ENCODE peak calls at places on chromosomes 13 and 19, in ten cellular contexts. D is choroid plexus epithelial cell, G is kidney, U is A673, N is fibroblast of mammary gland, V is OCI-LY7, T is fibroblast of the aortic adventitia, X is cardiac muscle cell, E is nephron progenitor cell, A is esophagus squamous epithelium. R is an unnamed sample.

GRCh38 chr13:88895261-88895941 is 1224.2 kb downstream of the SLITRK5 start:
- DNase-seq in D (no peak), G (no peak), U (no peak), N (no peak), V (no peak), T (no peak), X (no peak), E (no peak), A (no peak), R (no peak)

GRCh38 chr19:50233308-50233910 is 30.0 kb downstream of the MYH14 start:
- DNase-seq in D (no peak), G (no peak), U (no peak), N (peak; percentile 21), V (no peak), T (no peak), X (no peak), E (no peak), A (no peak), R (no peak)

GRCh38 chr13:101579291-101579802 is 126.9 kb downstream of the ITGBL1 start:
- DNase-seq in D (peak; percentile 78), G (no peak), U (peak; percentile 71), N (peak; percentile 43), V (no peak), T (peak; percentile 65), X (peak; percentile 18), E (no peak), A (no peak), R (no peak)

GRCh38 chr13:36207672-36208071 is 6.7 kb downstream of the SOHLH2 start:
- DNase-seq in D (no peak), G (no peak), U (no peak), N (peak; percentile 16), V (no peak), T (peak; percentile 11), X (no peak), E (no peak), A (no peak), R (no peak)

GRCh38 chr19:11574689-11575088 is 2.8 kb downstream of the ACP5 start:
- DNase-seq in D (no peak), G (no peak), U (no peak), N (no peak), V (no peak), T (no peak), X (no peak), E (no peak), A (no peak), R (no peak)

GRCh38 chr19:55418185-55418584 is 10.6 kb upstream of the UBE2S start:
- DNase-seq in D (peak; percentile 92), G (no peak), U (peak; percentile 87), N (peak; percentile 85), V (peak; percentile 76), T (peak; percentile 90), X (peak; percentile 85), E (peak; percentile 62), A (no peak), R (no peak)

GRCh38 chr13:79679334-79679733 is 198.4 kb downstream of the NDFIP2 start:
- DNase-seq in D (peak; percentile 88), G (no peak), U (peak; percentile 80), N (peak; percentile 83), V (peak; percentile 59), T (peak; percentile 85), X (peak; percentile 92), E (peak; percentile 79), A (no peak), R (peak; percentile 94)

GRCh38 chr13:92317066-92317465 is 909.5 kb upstream of the GPC6 start:
- DNase-seq in D (peak; percentile 63), G (no peak), U (no peak), N (peak; percentile 45), V (no peak), T (peak; percentile 54), X (no peak), E (no peak), A (no peak), R (no peak)

GRCh38 chr19:49151339-49152217 is 3.6 kb downstream of the HRC start:
- DNase-seq in D (peak; percentile 58), G (peak; percentile 92), U (peak; percentile 94), N (peak; percentile 23), V (peak; percentile 76), T (peak; percentile 28), X (peak; percentile 79), E (peak; percentile 75), A (no peak), R (peak; percentile 97)

GRCh38 chr19:7524523-7524922 is 2.1 kb downstream of the MCOLN1 start:
- DNase-seq in D (no peak), G (no peak), U (no peak), N (no peak), V (no peak), T (no peak), X (no peak), E (no peak), A (no peak), R (no peak)

GRCh38 chr19:7521551-7522071 is 813 bp upstream of the MCOLN1 start:
- DNase-seq in D (no peak), G (no peak), U (no peak), N (no peak), V (no peak), T (no peak), X (no peak), E (no peak), A (no peak), R (no peak)

GRCh38 chr19:7524992-7525739 is 2.7 kb downstream of the MCOLN1 start:
- DNase-seq in D (no peak), G (peak; percentile 63), U (no peak), N (no peak), V (no peak), T (no peak), X (no peak), E (no peak), A (no peak), R (no peak)

GRCh38 chr19:7522072-7522922 is at the start of gene MCOLN1:
- DNase-seq in D (peak; percentile 98), G (peak; percentile 100), U (peak; percentile 98), N (peak; percentile 94), V (peak; percentile 99), T (peak; percentile 95), X (peak; percentile 100), E (peak; percentile 100), A (peak; percentile 94), R (peak; percentile 100)

DNA sequence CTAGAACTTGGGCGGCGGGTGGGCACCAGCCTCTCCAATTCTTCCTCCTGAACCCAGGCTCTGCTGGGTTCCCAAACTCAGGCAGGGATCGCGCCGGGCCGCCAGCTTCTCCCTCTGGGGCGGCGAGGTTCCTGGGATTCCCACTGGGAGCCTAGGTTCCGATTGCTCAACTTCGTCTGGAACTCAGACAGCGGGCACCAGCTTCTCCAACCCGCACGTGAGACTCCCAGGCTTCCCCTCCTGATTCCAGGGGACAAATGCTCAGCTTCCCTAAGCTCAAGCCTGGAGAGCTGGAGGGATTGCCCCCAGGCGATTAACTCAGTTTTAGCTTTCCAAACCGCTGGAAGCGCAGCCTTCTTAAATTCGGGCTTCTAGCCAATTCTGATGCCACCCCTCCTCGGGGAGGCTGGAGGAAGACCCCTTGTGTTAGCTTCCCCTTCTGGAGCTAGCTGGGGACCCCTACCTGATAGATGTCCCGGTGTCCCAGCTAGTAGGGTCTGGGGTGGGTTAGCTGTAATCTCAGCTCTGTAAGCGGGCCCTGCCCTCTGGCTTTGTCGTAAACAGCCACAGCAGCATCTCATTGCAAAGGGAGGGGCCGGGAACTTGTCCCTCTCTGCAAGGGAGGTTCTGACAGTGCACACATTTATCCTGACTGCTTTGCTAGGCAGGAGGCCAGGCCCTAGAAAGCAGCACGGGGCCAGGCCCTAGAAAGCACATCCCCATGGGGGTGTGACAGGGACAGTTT is 671 bp downstream of the MCOLN1 start:
- DNase-seq in D (no peak), G (peak; percentile 78), U (no peak), N (peak; percentile 20), V (no peak), T (peak; percentile 36), X (no peak), E (no peak), A (no peak), R (peak; percentile 92)
- TF ChIP-seq CTCF in D (no peak), G (no peak), U (no peak), N (no peak), V (no peak), T (no peak), X (no peak), E (no peak), A (no peak), R (no peak)

DNA sequence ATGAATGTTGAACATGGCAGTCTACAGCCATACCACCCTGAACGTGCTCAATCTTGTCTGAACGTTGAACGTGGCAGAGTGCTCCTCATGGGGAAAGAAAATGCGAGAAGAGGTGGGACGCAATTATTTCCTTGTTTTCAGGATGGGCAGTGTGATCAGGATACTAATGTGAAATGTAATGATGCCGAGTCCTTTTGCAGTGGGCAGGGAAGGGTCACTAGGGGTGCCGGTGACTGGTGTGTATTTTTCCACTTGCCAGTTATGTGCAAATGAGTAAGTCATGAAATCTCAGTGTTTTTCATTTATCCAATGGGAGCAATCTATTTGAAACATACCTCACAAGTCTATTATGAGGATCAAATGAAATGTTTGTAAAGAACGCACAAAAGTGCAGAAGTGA is 84.8 kb downstream of the LNX2 start:
- DNase-seq in D (no peak), G (no peak), U (no peak), N (no peak), V (no peak), T (no peak), X (no peak), E (no peak), A (no peak), R (no peak)
- TF ChIP-seq CTCF in D (no peak), G (no peak), U (no peak), N (no peak), V (no peak), T (no peak), X (no peak), E (no peak), A (no peak), R (no peak)

GRCh38 chr13:77337159-77337558 is 10.3 kb upstream of the MYCBP2 start:
- DNase-seq in D (no peak), G (no peak), U (no peak), N (no peak), V (peak; percentile 22), T (no peak), X (no peak), E (no peak), A (no peak), R (no peak)
- TF ChIP-seq CTCF in D (no peak), G (no peak), U (no peak), N (no peak), V (no peak), T (no peak), X (no peak), E (no peak), A (no peak), R (no peak)

DNA sequence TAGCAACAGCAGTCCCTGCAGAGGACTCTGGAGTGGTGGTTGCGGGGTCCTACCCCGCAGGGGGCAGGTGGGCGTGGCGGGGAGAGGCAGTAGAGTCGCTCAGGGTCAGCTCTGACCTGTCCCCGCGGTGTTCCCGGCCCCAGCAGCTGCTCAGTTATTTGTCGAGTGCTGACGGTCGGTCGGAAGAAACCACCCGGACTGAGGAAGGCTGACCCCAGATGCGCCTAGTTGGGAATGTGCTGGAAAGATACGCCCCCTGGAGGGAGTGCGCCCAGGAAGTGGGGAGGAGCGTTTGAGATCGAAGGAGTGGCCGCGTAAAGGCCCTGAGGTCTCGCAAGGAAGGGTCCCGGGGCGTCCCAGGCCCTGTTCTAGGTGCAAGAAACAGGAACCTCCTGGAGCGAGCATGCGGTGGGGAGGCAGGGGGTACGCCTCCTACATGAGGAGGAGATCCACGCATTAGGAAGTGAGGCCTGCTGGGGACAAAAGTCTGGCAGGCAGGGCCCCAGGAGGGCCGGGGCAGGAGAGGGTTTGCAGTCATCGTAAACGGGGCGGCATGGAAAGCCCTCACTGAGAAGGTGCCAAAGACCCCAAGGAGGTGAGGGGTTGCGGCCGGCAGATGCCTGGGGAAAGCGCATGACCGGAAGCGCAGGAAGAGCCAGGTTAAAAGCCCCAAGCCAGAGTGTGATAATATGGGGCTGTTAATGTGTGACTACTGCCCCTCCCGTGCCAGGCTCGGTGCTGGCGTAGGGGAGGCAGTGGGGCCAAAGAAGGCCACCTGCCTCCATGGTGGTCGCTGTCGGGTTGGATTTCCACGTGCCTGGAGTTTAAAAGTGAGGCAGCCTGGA is 9.1 kb downstream of the CCDC8 start:
- DNase-seq in D (no peak), G (peak; percentile 86), U (peak; percentile 71), N (peak; percentile 61), V (peak; percentile 40), T (peak; percentile 59), X (peak; percentile 76), E (peak; percentile 73), A (no peak), R (no peak)
- TF ChIP-seq CTCF in D (peak; percentile 11), G (peak; percentile 7), U (peak; percentile 45), N (no peak), V (peak; percentile 67), T (peak; percentile 31), X (peak; percentile 56), E (no peak), A (no peak), R (no peak)